ENCODE peak calls at places on chromosomes 6 and 20, in ten cellular contexts. P, Y, A, B, X, N, G, K, U and V are unnamed samples.
A peak's percentile ranks its signal among the peaks of the same experiment; 100 is the strongest.

GRCh38 chr6:107237992-107238660 is 122.8 kb upstream of the BEND3 start:
- DNase-seq in B (peak; percentile 58), A (no peak), N (no peak), X (peak; percentile 45), G (peak; percentile 55), Y (no peak), P (peak; percentile 24), U (no peak), K (peak; percentile 59), V (peak; percentile 71)

GRCh38 chr20:48822879-48823385 is 4.9 kb downstream of the PREX1 start:
- DNase-seq in P (no peak), N (no peak), A (no peak), Y (no peak), G (no peak), K (no peak), U (no peak), X (no peak), B (no peak), V (no peak)

GRCh38 chr6:45595010-45595851 is 217.5 kb upstream of the SUPT3H start:
- DNase-seq in B (no peak), P (no peak), X (no peak), G (no peak), A (no peak), U (no peak), N (no peak), K (no peak), Y (no peak), V (no peak)

GRCh38 chr20:32160341-32160740 is 47.2 kb downstream of the PLAGL2 start:
- DNase-seq in P (no peak), U (no peak), B (no peak), K (no peak), G (no peak), N (no peak), X (no peak), Y (no peak), A (no peak), V (no peak)

GRCh38 chr6:2756687-2757224 is 6.0 kb upstream of the MYLK4 start:
- DNase-seq in A (no peak), G (no peak), U (no peak), B (no peak), P (no peak), X (no peak), Y (no peak), K (no peak), N (no peak), V (no peak)

GRCh38 chr6:7261030-7261841 is 51.8 kb downstream of the SSR1 start:
- DNase-seq in A (peak; percentile 85), K (peak; percentile 86), G (peak; percentile 72), X (peak; percentile 78), U (peak; percentile 65), N (peak; percentile 81), B (peak; percentile 85), Y (peak; percentile 77), P (peak; percentile 66), V (peak; percentile 90)

GRCh38 chr6:13934721-13935120 is 10.0 kb downstream of the RNF182 start:
- DNase-seq in U (no peak), G (no peak), B (no peak), P (no peak), X (no peak), Y (no peak), K (no peak), A (no peak), N (no peak), V (no peak)

GRCh38 chr6:4743026-4743425 is 33.2 kb upstream of the CDYL start:
- DNase-seq in A (no peak), K (no peak), N (no peak), Y (no peak), X (no peak), U (no peak), P (no peak), B (peak; percentile 27), G (no peak), V (peak; percentile 23)

GRCh38 chr20:33693741-33694645 is 7.8 kb upstream of the E2F1 start:
- DNase-seq in K (no peak), N (peak; percentile 49), P (no peak), G (no peak), A (no peak), B (peak; percentile 20), X (no peak), Y (peak; percentile 24), U (no peak), V (no peak)

GRCh38 chr20:38471987-38472512 is 593 bp upstream of the RALGAPB start:
- DNase-seq in N (no peak), A (no peak), K (no peak), U (no peak), P (no peak), X (no peak), G (no peak), Y (no peak), B (no peak), V (no peak)

GRCh38 chr6:16229710-16230109 is 8.7 kb upstream of the GMPR start:
- DNase-seq in A (no peak), X (no peak), Y (no peak), N (no peak), P (no peak), B (peak; percentile 21), U (no peak), G (peak; percentile 24), K (no peak), V (no peak)

DNA sequence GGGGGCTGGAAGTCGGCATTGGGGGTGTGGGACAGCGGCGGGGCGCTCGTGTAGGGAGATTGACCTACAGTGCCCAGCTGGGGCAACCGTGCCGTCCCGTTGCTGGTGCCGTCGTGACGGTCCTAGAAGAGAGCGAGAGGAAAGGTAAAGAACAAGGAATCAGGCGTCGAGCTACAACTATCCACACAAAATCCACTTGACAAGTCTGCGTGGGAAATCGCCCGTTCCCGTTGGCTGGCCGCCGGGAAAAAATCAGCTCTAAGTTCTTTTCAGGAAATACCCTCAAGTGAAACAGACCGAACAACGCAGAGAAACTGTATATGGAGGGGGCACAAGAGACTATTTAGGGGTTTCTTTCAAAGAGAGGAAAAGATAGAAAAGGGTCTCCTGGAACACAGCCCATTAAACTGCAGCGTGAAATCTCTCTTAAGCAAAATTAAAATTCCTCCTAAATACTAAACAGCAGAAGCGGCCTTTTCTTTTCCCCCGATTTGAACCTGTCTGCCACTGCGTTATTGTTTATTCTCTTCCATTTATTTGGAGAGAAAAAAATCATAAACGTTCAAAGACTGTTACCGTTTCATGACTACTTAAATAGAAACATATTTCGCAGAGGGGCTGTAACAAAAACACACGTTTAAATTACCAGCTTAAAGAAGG is 4.5 kb downstream of the TFAP2A start:
- DNase-seq in U (no peak), G (no peak), N (no peak), X (no peak), K (no peak), A (no peak), Y (no peak), B (no peak), P (no peak), V (no peak)
- H3K4me3 ChIP-seq in U (no peak overlapping the region), G (no peak overlapping the region), N (no peak overlapping the region), X (peak overlapping the region; percentile 66), K (peak overlapping the region; percentile 97), A (no peak overlapping the region), Y (peak overlapping the region; percentile 68), B (peak overlapping the region; percentile 15), P (peak overlapping the region; percentile 83), V (peak overlapping the region; percentile 84)

GRCh38 chr6:168616807-168617756 is 176.1 kb downstream of the SMOC2 start:
- DNase-seq in A (peak; percentile 60), X (no peak), U (no peak), B (peak; percentile 2), G (no peak), Y (no peak), P (no peak), K (no peak), N (no peak), V (peak; percentile 13)
- TF ChIP-seq CTCF in A (no peak), X (no peak), U (peak; percentile 33), B (no peak), G (no peak), Y (no peak), P (no peak), K (no peak), N (no peak), V (peak; percentile 22)

GRCh38 chr6:35166160-35166919 is 25.2 kb upstream of the TCP11 start:
- DNase-seq in U (no peak), A (peak; percentile 64), P (no peak), N (no peak), B (no peak), G (no peak), K (no peak), X (no peak), Y (no peak), V (peak; percentile 77)

GRCh38 chr6:35167505-35167904 is 26.4 kb upstream of the TCP11 start:
- DNase-seq in G (no peak), K (no peak), A (no peak), P (no peak), Y (no peak), B (no peak), N (no peak), U (no peak), X (no peak), V (no peak)

GRCh38 chr6:35164868-35165267 is 23.7 kb upstream of the TCP11 start:
- DNase-seq in A (no peak), K (no peak), G (no peak), X (no peak), Y (no peak), P (no peak), U (no peak), B (no peak), N (no peak), V (no peak)

GRCh38 chr6:35164277-35164676 is 23.1 kb upstream of the TCP11 start:
- DNase-seq in K (no peak), X (no peak), B (no peak), N (no peak), G (no peak), U (no peak), A (peak; percentile 12), P (no peak), Y (no peak), V (no peak)

GRCh38 chr6:35165630-35166071 is 24.5 kb upstream of the TCP11 start:
- DNase-seq in A (peak; percentile 57), B (no peak), U (no peak), N (no peak), X (no peak), G (no peak), P (no peak), Y (no peak), K (no peak), V (peak; percentile 94)
- H3K4me3 ChIP-seq in A (no peak overlapping the region), B (no peak overlapping the region), U (no peak overlapping the region), N (no peak overlapping the region), X (no peak overlapping the region), G (no peak overlapping the region), P (no peak overlapping the region), Y (no peak overlapping the region), K (no peak overlapping the region), V (no peak overlapping the region)

DNA sequence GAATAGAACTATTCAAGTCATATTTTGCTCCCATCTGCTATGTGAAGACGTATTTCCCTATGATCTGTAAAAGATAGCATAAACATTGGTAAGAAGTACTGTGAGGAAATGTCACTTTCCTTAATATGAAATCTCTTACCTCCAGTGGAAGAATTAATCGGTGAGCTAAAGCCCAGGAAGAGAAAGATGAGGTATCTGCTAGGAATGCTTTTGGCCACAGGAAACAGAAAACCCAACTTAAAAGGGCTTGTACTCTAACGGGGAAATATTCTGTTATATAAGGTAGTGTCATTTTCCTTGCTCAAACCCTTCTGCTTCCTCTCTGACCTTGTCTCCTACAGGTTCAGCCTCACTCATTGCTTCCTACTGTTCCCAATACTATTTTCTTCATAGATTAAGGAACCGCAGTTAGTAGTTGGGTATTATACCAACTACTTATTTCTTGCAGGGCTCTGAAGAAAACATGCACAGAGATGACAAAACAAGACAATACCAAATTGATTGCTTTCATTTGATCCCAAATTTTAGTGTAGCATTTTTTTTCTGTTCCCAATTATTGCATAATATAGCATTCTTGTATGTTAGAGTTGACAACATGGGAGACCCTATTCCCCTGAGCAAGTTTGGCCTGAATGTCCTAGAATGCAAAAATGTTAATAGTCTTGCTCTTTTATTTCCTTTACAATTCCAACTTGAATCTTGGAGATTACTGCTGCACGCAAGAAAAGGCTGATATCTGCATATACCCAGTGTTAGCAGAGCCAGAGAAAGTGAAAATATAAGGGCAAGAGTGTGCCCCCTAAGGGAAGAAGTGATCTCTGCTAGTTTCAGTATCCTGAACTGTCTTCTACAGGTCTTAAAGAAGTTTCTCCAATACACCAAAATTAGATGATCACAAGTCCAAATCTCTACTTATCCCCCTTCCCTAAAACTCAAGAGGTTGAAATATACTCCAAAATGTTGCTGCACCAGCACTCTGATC is 65.3 kb downstream of the AFG1L start:
- DNase-seq in B (peak; percentile 5), A (peak; percentile 9), K (no peak), N (no peak), Y (no peak), P (no peak), X (no peak), U (no peak), G (peak; percentile 50), V (no peak)
- TF ChIP-seq CTCF in B (peak; percentile 22), A (no peak), K (peak; percentile 11), N (no peak), Y (no peak), P (peak; percentile 11), X (no peak), U (peak; percentile 32), G (no peak), V (no peak)